ENCODE peak calls at places on chromosomes 5 and 9, in ten cellular contexts. Z, S, M, Q, U, B, Y, V, P and C are unnamed samples. For H3K36me3, the result is how much of the 10 kb centered on the place peaks cover.

GRCh38 chr5:16937503-16938161 is 1.5 kb upstream of the MYO10 start:
- DNase-seq in Z (no peak), S (no peak), M (no peak), Q (peak), U (no peak), B (no peak), Y (no peak), V (no peak), P (no peak), C (no peak)

GRCh38 chr5:147382776-147383175 is 127.1 kb downstream of the DPYSL3 start:
- DNase-seq in Z (no peak), S (no peak), M (peak), Q (no peak), U (no peak), B (no peak), Y (no peak), V (no peak), P (no peak), C (no peak)

GRCh38 chr5:78972654-78973428 is 12.3 kb downstream of the ARSB start:
- DNase-seq in Z (no peak), S (no peak), M (no peak), Q (peak), U (no peak), B (peak), Y (no peak), V (no peak), P (no peak), C (no peak)

GRCh38 chr5:170164921-170165320 is 59.2 kb downstream of the FOXI1 start:
- DNase-seq in Z (no peak), S (no peak), M (no peak), Q (no peak), U (no peak), B (no peak), Y (no peak), V (no peak), P (no peak), C (no peak)

GRCh38 chr9:135082536-135082935 is 4.9 kb upstream of the OLFM1 start:
- DNase-seq in Z (peak), S (no peak), M (no peak), Q (no peak), U (no peak), B (no peak), Y (no peak), V (no peak), P (no peak), C (no peak)

GRCh38 chr9:94802795-94803194 is 76.3 kb downstream of the AOPEP start:
- DNase-seq in Z (no peak), S (no peak), M (no peak), Q (peak), U (no peak), B (peak), Y (no peak), V (no peak), P (no peak), C (no peak)

GRCh38 chr9:5651246-5651645 is 22.3 kb downstream of the RIC1 start:
- DNase-seq in Z (no peak), S (no peak), M (no peak), Q (no peak), U (no peak), B (no peak), Y (no peak), V (no peak), P (no peak), C (no peak)

GRCh38 chr5:143896981-143897380 is 85.0 kb downstream of the HMHB1 start:
- DNase-seq in Z (no peak), S (no peak), M (no peak), Q (no peak), U (no peak), B (peak), Y (no peak), V (no peak), P (no peak), C (no peak)

GRCh38 chr9:93823245-93824072 is 131.7 kb downstream of the BARX1 start:
- DNase-seq in Z (no peak), S (peak), M (no peak), Q (no peak), U (no peak), B (no peak), Y (no peak), V (no peak), P (no peak), C (no peak)

GRCh38 chr9:100101608-100102007 is 2.6 kb downstream of the INVS start:
- DNase-seq in Z (no peak), S (no peak), M (no peak), Q (no peak), U (no peak), B (no peak), Y (no peak), V (no peak), P (no peak), C (no peak)

GRCh38 chr5:5381259-5382006 is 41.0 kb upstream of the ICE1 start:
- DNase-seq in Z (no peak), S (no peak), M (no peak), Q (no peak), U (no peak), B (no peak), Y (no peak), V (no peak), P (no peak), C (no peak)

GRCh38 chr5:143217065-143217803 is 186.3 kb downstream of the NR3C1 start:
- DNase-seq in Z (no peak), S (no peak), M (no peak), Q (peak), U (no peak), B (peak), Y (no peak), V (no peak), P (no peak), C (no peak)

GRCh38 chr5:140236896-140237598 is 62.1 kb downstream of the CYSTM1 start:
- DNase-seq in Z (no peak), S (no peak), M (no peak), Q (no peak), U (no peak), B (no peak), Y (no peak), V (no peak), P (no peak), C (no peak)

GRCh38 chr5:141328231-141328630 is 2.1 kb upstream of the PCDHGA1 start:
- DNase-seq in Z (no peak), S (no peak), M (no peak), Q (no peak), U (no peak), B (no peak), Y (no peak), V (no peak), P (no peak), C (no peak)

GRCh38 chr5:157545911-157546310 is 29.7 kb downstream of the ADAM19 start:
- DNase-seq in Z (no peak), S (no peak), M (no peak), Q (no peak), U (no peak), B (no peak), Y (no peak), V (no peak), P (no peak), C (no peak)

GRCh38 chr5:151739939-151740335 is 18.5 kb downstream of the ATOX1 start:
- DNase-seq in Z (no peak), S (no peak), M (peak), Q (peak), U (no peak), B (peak), Y (no peak), V (no peak), P (no peak), C (peak)

GRCh38 chr5:111537153-111538024 is 25.1 kb upstream of the STARD4 start:
- DNase-seq in Z (no peak), S (no peak), M (no peak), Q (no peak), U (no peak), B (peak), Y (no peak), V (no peak), P (no peak), C (peak)

GRCh38 chr9:120464176-120464575 is 115.8 kb downstream of the CDK5RAP2 start:
- DNase-seq in Z (no peak), S (no peak), M (no peak), Q (no peak), U (no peak), B (no peak), Y (no peak), V (no peak), P (no peak), C (no peak)

GRCh38 chr9:2041736-2042135 is 26.6 kb downstream of the SMARCA2 start:
- DNase-seq in Z (no peak), S (no peak), M (no peak), Q (no peak), U (no peak), B (peak), Y (no peak), V (no peak), P (no peak), C (no peak)

GRCh38 chr9:2043881-2044462 is 28.8 kb downstream of the SMARCA2 start:
- DNase-seq in Z (no peak), S (no peak), M (no peak), Q (peak), U (no peak), B (no peak), Y (no peak), V (no peak), P (no peak), C (no peak)

GRCh38 chr9:2039294-2040180 is 24.4 kb downstream of the SMARCA2 start:
- DNase-seq in Z (no peak), S (no peak), M (no peak), Q (no peak), U (no peak), B (no peak), Y (no peak), V (no peak), P (no peak), C (no peak)

GRCh38 chr9:2040828-2041227 is 25.7 kb downstream of the SMARCA2 start:
- DNase-seq in Z (no peak), S (no peak), M (no peak), Q (no peak), U (no peak), B (no peak), Y (no peak), V (no peak), P (no peak), C (no peak)

GRCh38 chr9:2043243-2043642 is 28.1 kb downstream of the SMARCA2 start:
- DNase-seq in Z (no peak), S (no peak), M (no peak), Q (no peak), U (no peak), B (no peak), Y (no peak), V (no peak), P (no peak), C (no peak)
- H3K4me3 ChIP-seq in Z (no peak), S (no peak), M (no peak), Q (no peak), U (no peak), B (no peak), Y (no peak), V (no peak), P (no peak), C (no peak)

GRCh38 chr5:146118325-146118724 is 12.9 kb upstream of the PLAC8L1 start:
- DNase-seq in Z (no peak), S (no peak), M (no peak), Q (no peak), U (no peak), B (no peak), Y (no peak), V (no peak), P (no peak), C (no peak)
- H3K36me3 ChIP-seq in Z (under half), S (half or more), M (half or more), Q (half or more), U (under half), B (under half), Y (under half), V (half or more), P (under half), C (under half)

GRCh38 chr5:86880785-86881492 is 263.2 kb downstream of the COX7C start:
- DNase-seq in Z (no peak), S (no peak), M (peak), Q (peak), U (no peak), B (peak), Y (peak), V (peak), P (no peak), C (peak)

GRCh38 chr5:86880344-86880743 is 262.6 kb downstream of the COX7C start:
- DNase-seq in Z (no peak), S (no peak), M (no peak), Q (no peak), U (no peak), B (no peak), Y (no peak), V (no peak), P (no peak), C (no peak)

GRCh38 chr5:86875539-86875938 is 257.8 kb downstream of the COX7C start:
- DNase-seq in Z (no peak), S (no peak), M (no peak), Q (no peak), U (no peak), B (no peak), Y (no peak), V (no peak), P (no peak), C (no peak)

GRCh38 chr5:86879086-86879485 is 261.3 kb downstream of the COX7C start:
- DNase-seq in Z (no peak), S (no peak), M (no peak), Q (no peak), U (no peak), B (no peak), Y (no peak), V (no peak), P (no peak), C (no peak)

DNA sequence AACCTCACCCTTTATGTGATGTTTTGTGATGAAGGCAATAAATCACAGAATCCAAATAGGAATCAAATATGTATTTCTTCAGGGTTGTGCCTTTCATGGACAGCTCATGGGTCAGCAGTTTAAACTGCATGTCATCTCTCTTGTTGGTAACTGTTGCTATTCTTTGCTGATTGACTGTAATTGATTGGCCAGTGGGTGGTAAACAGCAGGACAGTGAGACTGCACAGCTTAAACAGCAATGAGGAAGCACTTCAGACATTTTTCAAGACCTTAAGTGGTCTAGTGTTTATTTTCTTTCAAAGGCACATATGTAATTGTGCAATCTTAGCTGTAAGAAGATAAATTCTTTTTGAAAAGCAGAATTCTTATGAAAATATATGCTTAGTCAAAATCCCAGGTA is 260.5 kb downstream of the COX7C start:
- DNase-seq in Z (no peak), S (no peak), M (no peak), Q (no peak), U (no peak), B (no peak), Y (no peak), V (no peak), P (no peak), C (no peak)
- H3K4me3 ChIP-seq in Z (no peak), S (no peak), M (no peak), Q (no peak), U (no peak), B (no peak), Y (no peak), V (no peak), P (no peak), C (no peak)

DNA sequence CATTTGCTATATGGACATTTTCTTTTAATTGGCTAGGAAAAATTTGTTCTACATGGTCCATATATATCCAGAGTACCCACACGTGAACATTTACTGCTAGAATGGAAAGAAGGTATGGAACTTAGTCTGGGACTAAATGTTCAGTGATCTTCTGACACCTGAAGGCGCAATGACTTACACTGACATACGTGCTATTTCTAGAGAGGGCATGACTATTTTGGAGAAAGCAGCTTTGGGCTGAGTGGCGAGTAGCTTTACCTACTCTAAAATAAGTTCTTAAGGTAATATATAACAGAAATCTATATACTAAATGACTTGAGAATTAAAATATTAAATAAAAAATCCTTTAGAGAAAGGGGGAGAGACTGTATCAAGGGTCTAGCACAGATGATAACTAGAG is 10.4 kb downstream of the NNT start:
- DNase-seq in Z (no peak), S (no peak), M (no peak), Q (no peak), U (no peak), B (no peak), Y (no peak), V (no peak), P (no peak), C (no peak)
- H3K36me3 ChIP-seq in Z (under half), S (half or more), M (under half), Q (under half), U (under half), B (under half), Y (under half), V (half or more), P (under half), C (under half)

DNA sequence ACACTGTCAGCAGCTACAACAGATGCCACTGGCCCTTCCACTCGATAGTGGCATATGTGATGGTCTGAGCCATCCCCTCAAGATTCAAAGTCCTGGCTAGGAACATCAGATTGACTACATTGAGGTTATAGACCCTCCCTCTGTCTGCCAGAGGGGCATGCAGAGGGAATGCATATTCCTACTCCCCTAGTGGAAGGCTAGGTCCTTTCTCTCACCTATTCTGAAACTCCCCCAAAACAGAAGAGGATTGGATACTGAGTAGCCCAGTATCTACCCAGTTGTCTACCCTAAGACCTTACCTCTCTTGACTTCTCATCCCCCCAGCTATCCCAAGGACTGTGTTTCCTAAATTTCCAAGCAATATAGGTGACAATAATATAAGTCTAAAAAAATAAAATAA is 78.5 kb upstream of the PDE4D start:
- DNase-seq in Z (no peak), S (no peak), M (no peak), Q (no peak), U (no peak), B (no peak), Y (no peak), V (no peak), P (no peak), C (no peak)
- H3K4me3 ChIP-seq in Z (no peak), S (no peak), M (no peak), Q (no peak), U (no peak), B (no peak), Y (no peak), V (no peak), P (no peak), C (no peak)

GRCh38 chr5:179776413-179776938 is 17.3 kb upstream of the LTC4S start:
- DNase-seq in Z (no peak), S (no peak), M (no peak), Q (no peak), U (no peak), B (no peak), Y (no peak), V (no peak), P (no peak), C (no peak)
- H3K36me3 ChIP-seq in Z (under half), S (half or more), M (under half), Q (under half), U (under half), B (half or more), Y (under half), V (half or more), P (under half), C (under half)

DNA sequence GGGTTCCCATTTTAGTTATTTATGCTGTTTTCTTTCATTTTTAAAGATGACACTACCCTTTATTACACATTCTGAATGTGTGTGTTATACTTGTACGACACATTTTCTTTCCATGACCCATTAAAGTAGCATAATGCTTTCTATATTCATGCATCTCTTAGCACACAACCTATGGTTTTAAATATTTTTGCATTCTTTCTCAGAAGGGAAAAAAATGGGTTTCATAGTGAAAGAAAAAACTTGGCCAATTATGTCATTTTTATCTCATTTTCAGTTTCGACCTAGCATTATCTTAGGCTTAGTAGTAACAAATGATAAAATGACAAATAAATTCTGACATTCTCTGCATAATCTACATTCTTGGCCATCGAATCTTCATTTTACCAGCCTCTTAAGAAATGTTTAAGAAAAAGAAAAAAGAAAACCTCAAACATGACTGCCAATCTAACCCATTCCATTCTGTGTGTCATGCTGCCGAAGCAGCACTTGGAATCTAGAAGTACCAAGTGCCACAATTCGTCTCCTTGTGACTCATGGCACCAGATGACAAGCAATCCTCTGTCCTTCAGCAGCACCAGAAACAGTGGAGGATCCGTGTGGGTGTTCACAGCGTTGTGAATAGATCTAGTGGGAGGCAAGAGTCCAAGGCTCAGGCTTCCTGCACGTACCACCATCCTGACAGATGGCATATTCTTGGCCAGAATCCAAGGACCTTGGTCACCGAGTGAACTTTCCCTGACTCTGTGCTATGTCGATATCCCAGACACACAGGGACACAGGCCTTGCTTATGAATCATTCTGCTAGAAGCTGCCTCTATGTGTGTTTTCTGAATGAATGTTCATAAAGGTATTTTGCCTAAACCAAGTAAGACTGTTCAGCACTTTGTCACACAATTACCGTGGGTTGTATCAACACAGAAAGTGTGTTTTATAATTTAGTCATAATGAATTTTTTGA is 502.7 kb downstream of the NR2F1-AS1 start:
- DNase-seq in Z (no peak), S (no peak), M (no peak), Q (peak), U (no peak), B (peak), Y (no peak), V (no peak), P (no peak), C (peak)
- H3K4me3 ChIP-seq in Z (no peak), S (no peak), M (no peak), Q (no peak), U (no peak), B (peak), Y (no peak), V (no peak), P (no peak), C (no peak)